ENCODE peak calls at places on chromosomes 7 and 10, in ten cellular contexts. B is GM13976, W is bronchial epithelial cell, Y is AG09319, V is ovary, F is endodermal cell, U is left ventricle myocardium inferior, Z is mammary epithelial cell, T is heart left ventricle, O is nephron progenitor cell. P is an unnamed sample.

GRCh38 chr7:134669388-134669787 is 22.7 kb downstream of the BPGM start:
- DNase-seq in B (no peak), W (no peak), Y (no peak), V (no peak), F (no peak), U (no peak), Z (no peak), T (no peak), O (no peak), P (no peak)

GRCh38 chr10:11057448-11057847 is 39.8 kb downstream of the CELF2 start:
- DNase-seq in B (no peak), W (no peak), Y (no peak), V (peak; percentile 49), F (no peak), U (no peak), Z (no peak), T (no peak), O (no peak), P (no peak)

GRCh38 chr7:76261935-76262334 is 40.5 kb upstream of the HSPB1 start:
- DNase-seq in B (no peak), W (no peak), Y (no peak), V (no peak), F (peak; percentile 64), U (no peak), Z (no peak), T (no peak), O (no peak), P (no peak)

GRCh38 chr10:86775056-86775858 is 18.8 kb downstream of the BMPR1A start:
- DNase-seq in B (peak; percentile 44), W (peak; percentile 27), Y (no peak), V (no peak), F (no peak), U (no peak), Z (peak; percentile 36), T (no peak), O (no peak), P (no peak)

GRCh38 chr10:5434017-5434753 is 21.8 kb downstream of the NET1 start:
- DNase-seq in B (peak; percentile 42), W (peak; percentile 60), Y (no peak), V (no peak), F (no peak), U (no peak), Z (peak; percentile 72), T (no peak), O (no peak), P (no peak)

GRCh38 chr7:159237022-159237421 is 92.4 kb upstream of the VIPR2 start:
- DNase-seq in B (no peak), W (no peak), Y (no peak), V (no peak), F (no peak), U (no peak), Z (no peak), T (no peak), O (no peak), P (no peak)

GRCh38 chr7:83819911-83820310 is 171.0 kb upstream of the SEMA3E start:
- DNase-seq in B (no peak), W (no peak), Y (no peak), V (no peak), F (peak; percentile 64), U (no peak), Z (no peak), T (no peak), O (no peak), P (no peak)

GRCh38 chr10:689433-690226 is at the start of gene DIP2C:
- DNase-seq in B (no peak), W (no peak), Y (peak; percentile 66), V (peak; percentile 83), F (peak; percentile 85), U (peak; percentile 82), Z (peak; percentile 47), T (peak; percentile 88), O (peak; percentile 85), P (peak; percentile 77)

GRCh38 chr7:141590666-141591065 is 39.5 kb downstream of the AGK start:
- DNase-seq in B (no peak), W (peak; percentile 69), Y (no peak), V (no peak), F (no peak), U (no peak), Z (peak; percentile 57), T (no peak), O (no peak), P (no peak)

GRCh38 chr7:155219947-155220769 is 77.5 kb upstream of the INSIG1 start:
- DNase-seq in B (no peak), W (no peak), Y (no peak), V (no peak), F (no peak), U (no peak), Z (no peak), T (no peak), O (no peak), P (no peak)

GRCh38 chr7:159070422-159071148 is 74.1 kb downstream of the VIPR2 start:
- DNase-seq in B (no peak), W (no peak), Y (no peak), V (no peak), F (no peak), U (no peak), Z (no peak), T (peak; percentile 57), O (no peak), P (no peak)

GRCh38 chr7:45173596-45174327 is 16.2 kb downstream of the RAMP3 start:
- DNase-seq in B (no peak), W (no peak), Y (no peak), V (no peak), F (peak; percentile 25), U (no peak), Z (no peak), T (peak; percentile 11), O (no peak), P (no peak)

GRCh38 chr7:43753401-43753800 is 5.1 kb upstream of the BLVRA start:
- DNase-seq in B (no peak), W (no peak), Y (no peak), V (no peak), F (no peak), U (no peak), Z (no peak), T (no peak), O (no peak), P (no peak)
- TF ChIP-seq CTCF in B (no peak), W (no peak), Y (no peak), V (no peak), F (no peak), U (no peak), Z (no peak), T (no peak), O (no peak), P (no peak)

GRCh38 chr10:74763934-74764591 is 62.3 kb upstream of the KAT6B start:
- DNase-seq in B (no peak), W (no peak), Y (no peak), V (no peak), F (no peak), U (no peak), Z (no peak), T (no peak), O (no peak), P (no peak)

GRCh38 chr10:74754397-74754796 is 72.0 kb upstream of the KAT6B start:
- DNase-seq in B (no peak), W (no peak), Y (no peak), V (no peak), F (no peak), U (no peak), Z (no peak), T (no peak), O (no peak), P (no peak)

GRCh38 chr10:74755273-74755672 is 71.1 kb upstream of the KAT6B start:
- DNase-seq in B (no peak), W (no peak), Y (no peak), V (no peak), F (no peak), U (no peak), Z (no peak), T (no peak), O (no peak), P (no peak)

GRCh38 chr10:74765465-74765864 is 60.9 kb upstream of the KAT6B start:
- DNase-seq in B (no peak), W (no peak), Y (no peak), V (no peak), F (no peak), U (no peak), Z (no peak), T (no peak), O (no peak), P (no peak)

DNA sequence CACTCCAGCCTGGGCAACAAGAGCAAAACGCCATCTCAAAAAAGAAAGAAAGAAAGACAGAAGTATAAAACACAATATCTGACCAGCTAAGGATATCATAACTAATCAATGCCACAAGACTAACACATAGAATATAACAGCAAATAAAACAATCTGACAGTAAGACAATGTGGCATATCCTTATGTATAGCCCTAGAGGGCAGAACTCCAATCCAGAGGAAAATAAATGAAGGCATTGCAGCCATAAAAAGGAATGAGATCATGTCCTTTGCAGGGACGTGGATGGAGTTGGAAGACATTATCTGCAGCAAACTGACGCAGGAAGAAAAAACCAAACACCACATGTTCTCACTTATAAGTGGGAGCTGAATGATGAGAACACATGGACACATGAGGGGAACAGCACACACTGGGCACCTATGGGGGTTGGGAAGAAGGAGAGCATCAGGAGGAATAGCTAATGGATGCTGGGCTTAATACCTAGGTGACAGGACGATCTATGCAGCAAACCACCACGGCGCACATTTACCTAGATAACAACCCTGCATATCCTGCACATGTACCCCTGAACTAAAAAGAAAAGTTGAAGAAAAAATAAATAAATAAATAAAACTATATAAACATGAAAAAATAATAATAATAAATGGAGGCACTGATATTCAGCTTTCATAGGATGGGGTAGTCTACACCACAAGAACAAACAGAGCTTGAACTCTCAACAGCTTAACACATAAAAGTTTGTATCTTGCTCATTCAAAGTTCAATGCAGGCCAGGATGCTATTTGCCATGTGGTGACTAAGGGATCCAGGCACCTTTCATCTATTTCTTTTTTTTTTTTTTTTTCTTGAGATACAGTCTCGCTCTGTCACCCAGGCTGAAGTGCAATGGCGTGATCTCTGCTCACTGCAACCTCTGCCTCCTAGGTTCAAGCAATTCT is 66.1 kb upstream of the KAT6B start:
- DNase-seq in B (no peak), W (no peak), Y (no peak), V (no peak), F (no peak), U (no peak), Z (no peak), T (no peak), O (no peak), P (no peak)
- TF ChIP-seq CTCF in B (no peak), W (no peak), Y (no peak), V (no peak), F (no peak), U (no peak), Z (no peak), T (no peak), O (no peak), P (no peak)

DNA sequence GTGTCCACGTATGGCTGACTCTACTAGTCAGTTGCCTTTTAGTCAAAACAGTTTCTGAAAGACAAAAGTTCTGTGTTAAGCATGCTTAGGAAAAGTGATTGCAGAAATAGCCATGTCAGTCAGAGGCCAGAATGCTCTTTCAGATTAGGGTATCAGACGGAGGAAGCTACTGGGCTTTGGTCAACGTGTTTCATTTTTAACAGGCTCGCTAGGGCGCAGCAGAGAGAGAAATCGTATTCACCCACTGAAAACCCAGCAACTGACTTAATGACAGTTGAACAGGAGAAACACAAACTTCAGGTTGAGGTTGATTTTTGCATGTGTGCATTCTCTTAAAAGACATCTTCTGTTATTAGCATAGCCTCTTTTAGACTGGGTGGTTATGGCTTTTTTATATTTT is 322.6 kb upstream of the KIAA1217 start:
- DNase-seq in B (no peak), W (no peak), Y (no peak), V (no peak), F (peak; percentile 67), U (no peak), Z (no peak), T (no peak), O (no peak), P (no peak)
- TF ChIP-seq CTCF in B (no peak), W (peak; percentile 5), Y (no peak), V (no peak), F (peak; percentile 61), U (peak; percentile 41), Z (no peak), T (peak; percentile 14), O (no peak), P (no peak)

GRCh38 chr7:107194051-107194450 is 25.2 kb downstream of the HBP1 start:
- DNase-seq in B (no peak), W (no peak), Y (no peak), V (no peak), F (no peak), U (no peak), Z (no peak), T (no peak), O (no peak), P (no peak)
- TF ChIP-seq CTCF in B (no peak), W (no peak), Y (no peak), V (no peak), F (no peak), U (peak; percentile 20), Z (no peak), T (no peak), O (no peak), P (peak; percentile 15)